ENCODE peak calls at places on chromosomes 3 and 15, in five cellular contexts. One of them, this sample, is unnamed.
A peak's percentile ranks its signal among the peaks of the same experiment; 100 is the strongest.

GRCh38 chr3:161263057-161263456 is 41.9 kb downstream of the NMD3 start:
- DNase-seq in K562: no peak
- DNase-seq in HCT116: no peak
- DNase-seq in HepG2: no peak
- DNase-seq in GM12878: no peak
- DNase-seq in this sample: no peak

GRCh38 chr3:169071003-169071402 is 592.5 kb downstream of the MECOM start:
- DNase-seq in K562: no peak
- DNase-seq in HCT116: no peak
- DNase-seq in HepG2: no peak
- DNase-seq in GM12878: no peak
- DNase-seq in this sample: no peak

GRCh38 chr3:107065094-107065861 is 312.0 kb upstream of the CCDC54 start:
- DNase-seq in K562: no peak
- DNase-seq in HCT116: no peak
- DNase-seq in HepG2: no peak
- DNase-seq in GM12878: no peak
- DNase-seq in this sample: no peak

GRCh38 chr3:13009132-13009945 is 63.9 kb downstream of the IQSEC1 start:
- DNase-seq in K562: peak; percentile 47
- DNase-seq in HCT116: no peak
- DNase-seq in HepG2: no peak
- DNase-seq in GM12878: no peak
- DNase-seq in this sample: no peak

GRCh38 chr15:96122077-96123027 is 208.1 kb upstream of the NR2F2 start:
- DNase-seq in K562: no peak
- DNase-seq in HCT116: peak; percentile 41
- DNase-seq in HepG2: peak; percentile 7
- DNase-seq in GM12878: no peak
- DNase-seq in this sample: no peak

GRCh38 chr3:16385151-16385550 is 120.1 kb downstream of the OXNAD1 start:
- DNase-seq in K562: no peak
- DNase-seq in HCT116: no peak
- DNase-seq in HepG2: no peak
- DNase-seq in GM12878: no peak
- DNase-seq in this sample: no peak

GRCh38 chr15:101048191-101049011 is 129.2 kb downstream of the LRRK1 start:
- DNase-seq in K562: no peak
- DNase-seq in HCT116: no peak
- DNase-seq in HepG2: no peak
- DNase-seq in GM12878: no peak
- DNase-seq in this sample: no peak

GRCh38 chr3:28745904-28746617 is 397.4 kb upstream of the AZI2 start:
- DNase-seq in K562: no peak
- DNase-seq in HCT116: no peak
- DNase-seq in HepG2: no peak
- DNase-seq in GM12878: no peak
- DNase-seq in this sample: no peak

GRCh38 chr3:81864273-81864672 is 102.8 kb upstream of the GBE1 start:
- DNase-seq in K562: no peak
- DNase-seq in HCT116: no peak
- DNase-seq in HepG2: no peak
- DNase-seq in GM12878: no peak
- DNase-seq in this sample: peak; percentile 43

GRCh38 chr3:34132069-34132677 is 333.7 kb downstream of the PDCD6IP start:
- DNase-seq in K562: no peak
- DNase-seq in HCT116: no peak
- DNase-seq in HepG2: no peak
- DNase-seq in GM12878: no peak
- DNase-seq in this sample: no peak

GRCh38 chr3:101962055-101962454 is 112.7 kb downstream of the NFKBIZ start:
- DNase-seq in K562: no peak
- DNase-seq in HCT116: no peak
- DNase-seq in HepG2: no peak
- DNase-seq in GM12878: no peak
- DNase-seq in this sample: no peak

GRCh38 chr15:33581032-33581431 is 270.3 kb downstream of the RYR3 start:
- DNase-seq in K562: no peak
- DNase-seq in HCT116: no peak
- DNase-seq in HepG2: no peak
- DNase-seq in GM12878: no peak
- DNase-seq in this sample: no peak

GRCh38 chr3:7710284-7710683 is 791.3 kb upstream of the LMCD1 start:
- DNase-seq in K562: peak; percentile 5
- DNase-seq in HCT116: no peak
- DNase-seq in HepG2: no peak
- DNase-seq in GM12878: no peak
- DNase-seq in this sample: no peak

GRCh38 chr3:168024537-168024941 is 71.2 kb downstream of the GOLIM4 start:
- DNase-seq in K562: no peak
- DNase-seq in HCT116: peak; percentile 82
- DNase-seq in HepG2: no peak
- DNase-seq in GM12878: peak; percentile 21
- DNase-seq in this sample: no peak

GRCh38 chr15:38824719-38825118 is 260.1 kb upstream of the RASGRP1 start:
- DNase-seq in K562: no peak
- DNase-seq in HCT116: no peak
- DNase-seq in HepG2: no peak
- DNase-seq in GM12878: no peak
- DNase-seq in this sample: no peak

GRCh38 chr3:118244761-118245160 is 789.9 kb downstream of the IGSF11 start:
- DNase-seq in K562: no peak
- DNase-seq in HCT116: no peak
- DNase-seq in HepG2: no peak
- DNase-seq in GM12878: no peak
- DNase-seq in this sample: no peak

GRCh38 chr15:74835312-74835823 is 7.6 kb downstream of the ULK3 start:
- DNase-seq in K562: peak; percentile 68
- DNase-seq in HCT116: peak; percentile 69
- DNase-seq in HepG2: peak; percentile 70
- DNase-seq in GM12878: no peak
- DNase-seq in this sample: peak; percentile 79

GRCh38 chr15:70950953-70951352 is 58.3 kb downstream of the LRRC49 start:
- DNase-seq in K562: no peak
- DNase-seq in HCT116: no peak
- DNase-seq in HepG2: no peak
- DNase-seq in GM12878: no peak
- DNase-seq in this sample: no peak

GRCh38 chr3:109943181-109943580 is 605.8 kb upstream of the DPPA4 start:
- DNase-seq in K562: no peak
- DNase-seq in HCT116: no peak
- DNase-seq in HepG2: no peak
- DNase-seq in GM12878: no peak
- DNase-seq in this sample: no peak

GRCh38 chr3:6437631-6438030 is 423.3 kb upstream of the GRM7 start:
- DNase-seq in K562: no peak
- DNase-seq in HCT116: no peak
- DNase-seq in HepG2: no peak
- DNase-seq in GM12878: no peak
- DNase-seq in this sample: no peak

GRCh38 chr3:18870642-18871041 is 277.7 kb upstream of the KCNH8 start:
- DNase-seq in K562: no peak
- DNase-seq in HCT116: no peak
- DNase-seq in HepG2: no peak
- DNase-seq in GM12878: no peak
- DNase-seq in this sample: no peak

GRCh38 chr3:191391873-191392808 is 61.8 kb upstream of the UTS2B start:
- DNase-seq in K562: no peak
- DNase-seq in HCT116: no peak
- DNase-seq in HepG2: no peak
- DNase-seq in GM12878: no peak
- DNase-seq in this sample: peak; percentile 22

GRCh38 chr3:32424581-32425250 is 33.1 kb downstream of the CMTM7 start:
- DNase-seq in K562: no peak
- DNase-seq in HCT116: no peak
- DNase-seq in HepG2: no peak
- DNase-seq in GM12878: no peak
- DNase-seq in this sample: no peak
- H3K9ac ChIP-seq in K562: no peak overlapping the region
- H3K9ac ChIP-seq in HCT116: no peak overlapping the region
- H3K9ac ChIP-seq in HepG2: no peak overlapping the region
- H3K9ac ChIP-seq in GM12878: no peak overlapping the region
- H3K9ac ChIP-seq in this sample: no peak overlapping the region

GRCh38 chr3:49902511-49903345 is 945 bp downstream of the MST1R start:
- DNase-seq in K562: no peak
- DNase-seq in HCT116: no peak
- DNase-seq in HepG2: no peak
- DNase-seq in GM12878: no peak
- DNase-seq in this sample: no peak

GRCh38 chr3:49901351-49902339 is 2.0 kb downstream of the MST1R start:
- DNase-seq in K562: no peak
- DNase-seq in HCT116: no peak
- DNase-seq in HepG2: no peak
- DNase-seq in GM12878: no peak
- DNase-seq in this sample: no peak

GRCh38 chr3:49906004-49906860 is 2.6 kb upstream of the MST1R start:
- DNase-seq in K562: peak; percentile 86
- DNase-seq in HCT116: peak; percentile 55
- DNase-seq in HepG2: peak; percentile 33
- DNase-seq in GM12878: no peak
- DNase-seq in this sample: no peak

GRCh38 chr3:49900491-49901153 is 3.1 kb downstream of the MST1R start:
- DNase-seq in K562: no peak
- DNase-seq in HCT116: peak; percentile 92
- DNase-seq in HepG2: no peak
- DNase-seq in GM12878: no peak
- DNase-seq in this sample: no peak

DNA sequence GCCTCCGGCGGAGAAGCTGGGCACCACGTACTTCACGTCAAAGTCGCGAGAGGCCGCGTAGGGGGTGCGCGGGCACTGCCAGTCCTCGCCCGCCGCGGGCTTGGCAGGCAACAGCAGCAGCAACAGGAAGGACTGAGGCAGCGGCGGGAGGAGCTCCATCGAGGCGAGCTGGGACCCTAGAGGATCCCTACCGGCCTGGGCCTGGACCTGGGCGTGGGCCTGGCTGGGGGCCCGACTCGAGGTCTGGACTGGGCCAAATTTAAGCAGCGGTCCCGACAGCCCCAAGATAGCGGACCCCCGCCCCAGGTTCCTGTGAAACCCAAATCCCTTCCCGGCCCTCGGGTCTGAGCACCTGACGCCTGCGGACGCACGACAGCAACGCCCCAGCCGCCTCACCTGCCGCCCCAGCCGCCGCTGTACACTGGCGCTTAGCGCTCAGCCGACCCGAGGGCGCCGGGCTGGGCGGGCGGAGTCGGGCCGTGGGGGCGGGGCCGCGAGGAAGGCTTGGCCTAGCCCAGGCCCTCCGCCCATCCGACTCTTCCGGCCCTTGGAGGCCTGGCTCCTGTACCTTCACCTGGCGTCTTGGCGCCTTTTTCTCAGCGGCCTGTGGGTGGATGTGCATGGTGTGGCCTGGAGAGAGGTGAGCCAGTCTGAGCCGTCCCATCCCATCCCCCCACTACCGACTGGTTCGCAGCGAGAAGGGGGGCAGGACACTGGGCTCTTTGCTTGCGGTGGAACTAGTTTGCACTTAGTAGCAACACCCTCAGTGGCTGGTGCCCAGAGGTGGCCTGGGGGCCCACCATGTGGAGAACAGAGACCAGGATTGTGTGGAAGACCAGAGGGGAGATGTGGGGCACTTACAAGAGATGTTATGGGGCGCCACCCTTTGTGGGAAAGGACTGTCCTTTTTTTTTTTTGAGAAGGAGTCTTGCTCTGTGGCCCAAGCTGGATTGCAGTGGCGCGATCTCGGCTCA is at the start of gene MST1R:
- DNase-seq in K562: peak; percentile 93
- DNase-seq in HCT116: peak; percentile 95
- DNase-seq in HepG2: peak; percentile 27
- DNase-seq in GM12878: peak; percentile 28
- DNase-seq in this sample: peak; percentile 66
- TF ChIP-seq ZNF274 in K562: no peak
- TF ChIP-seq ZNF274 in HCT116: no peak
- TF ChIP-seq ZNF274 in HepG2: no peak
- TF ChIP-seq ZNF274 in GM12878: no peak
- TF ChIP-seq ZNF274 in this sample: no peak

DNA sequence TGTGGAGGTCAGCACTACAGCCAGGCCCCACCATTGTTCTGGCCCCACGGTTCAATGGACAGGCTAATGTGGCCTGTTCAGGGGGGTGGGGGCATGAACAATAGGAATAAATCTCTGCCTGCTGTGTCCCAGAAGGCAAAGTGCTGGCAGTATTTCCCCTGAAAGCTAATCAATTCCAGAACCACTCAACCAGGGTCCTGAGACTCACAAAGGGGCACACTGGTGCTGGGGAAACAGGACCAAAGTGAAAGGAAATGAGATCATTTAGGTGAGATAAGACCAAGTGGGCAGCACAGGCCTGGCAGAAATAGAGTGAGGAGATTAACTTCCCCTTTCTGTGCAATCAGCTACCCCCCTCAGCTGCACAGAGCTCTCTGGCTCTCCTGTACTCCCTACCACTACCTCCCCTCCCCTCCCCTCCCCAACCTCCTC is 11.5 kb downstream of the CRYGS start:
- DNase-seq in K562: no peak
- DNase-seq in HCT116: no peak
- DNase-seq in HepG2: no peak
- DNase-seq in GM12878: peak; percentile 77
- DNase-seq in this sample: no peak
- H3K9ac ChIP-seq in K562: no peak overlapping the region
- H3K9ac ChIP-seq in HCT116: no peak overlapping the region
- H3K9ac ChIP-seq in HepG2: no peak overlapping the region
- H3K9ac ChIP-seq in GM12878: peak overlapping the region; percentile 5
- H3K9ac ChIP-seq in this sample: no peak overlapping the region

GRCh38 chr3:14223595-14223994 is 45.0 kb downstream of the LSM3 start:
- DNase-seq in K562: peak; percentile 57
- DNase-seq in HCT116: no peak
- DNase-seq in HepG2: no peak
- DNase-seq in GM12878: no peak
- DNase-seq in this sample: no peak
- TF ChIP-seq ZNF274 in K562: no peak
- TF ChIP-seq ZNF274 in HCT116: no peak
- TF ChIP-seq ZNF274 in HepG2: no peak
- TF ChIP-seq ZNF274 in GM12878: no peak
- TF ChIP-seq ZNF274 in this sample: no peak

GRCh38 chr3:37068031-37068430 is 74.7 kb downstream of the MLH1 start:
- DNase-seq in K562: no peak
- DNase-seq in HCT116: no peak
- DNase-seq in HepG2: no peak
- DNase-seq in GM12878: no peak
- DNase-seq in this sample: no peak
- H3K9ac ChIP-seq in K562: no peak overlapping the region
- H3K9ac ChIP-seq in HCT116: no peak overlapping the region
- H3K9ac ChIP-seq in HepG2: no peak overlapping the region
- H3K9ac ChIP-seq in GM12878: no peak overlapping the region
- H3K9ac ChIP-seq in this sample: no peak overlapping the region

GRCh38 chr15:45759910-45760309 is 125.1 kb downstream of the SQOR start:
- DNase-seq in K562: no peak
- DNase-seq in HCT116: no peak
- DNase-seq in HepG2: no peak
- DNase-seq in GM12878: no peak
- DNase-seq in this sample: no peak
- TF ChIP-seq ZNF274 in K562: no peak
- TF ChIP-seq ZNF274 in HCT116: no peak
- TF ChIP-seq ZNF274 in HepG2: no peak
- TF ChIP-seq ZNF274 in GM12878: no peak
- TF ChIP-seq ZNF274 in this sample: no peak

This sample was measured in NT2/D1.